ENCODE peak calls at places on chromosomes 6 and 20, in six cellular contexts. O, E, R, W, G and S are unnamed samples.

GRCh38 chr6:141394565-141395051 is 738.1 kb upstream of the GJE1 start:
- DNase-seq in O (no peak), E (no peak), R (peak; percentile 37), W (no peak), G (no peak), S (no peak)

GRCh38 chr6:31915351-31915750 is 12.2 kb upstream of the C2 start:
- DNase-seq in O (no peak), E (no peak), R (no peak), W (no peak), G (no peak), S (no peak)

GRCh38 chr6:64777941-64778785 is 928.9 kb downstream of the EYS start:
- DNase-seq in O (no peak), E (no peak), R (no peak), W (no peak), G (no peak), S (no peak)

GRCh38 chr6:113696960-113697359 is 160.2 kb upstream of the MARCKS start:
- DNase-seq in O (no peak), E (no peak), R (no peak), W (no peak), G (no peak), S (no peak)

GRCh38 chr6:108117427-108118358 is 43.2 kb upstream of the OSTM1 start:
- DNase-seq in O (peak; percentile 20), E (no peak), R (peak; percentile 69), W (no peak), G (peak; percentile 62), S (peak; percentile 57)

GRCh38 chr6:40545954-40546353 is 41.2 kb downstream of the LRFN2 start:
- DNase-seq in O (no peak), E (no peak), R (no peak), W (no peak), G (no peak), S (no peak)

GRCh38 chr20:63308218-63308911 is 15.4 kb downstream of the COL20A1 start:
- DNase-seq in O (peak; percentile 7), E (no peak), R (no peak), W (no peak), G (no peak), S (peak; percentile 72)

GRCh38 chr20:59560588-59561227 is 43.6 kb upstream of the PHACTR3 start:
- DNase-seq in O (no peak), E (no peak), R (no peak), W (peak; percentile 13), G (no peak), S (no peak)

GRCh38 chr6:88982720-88983119 is 19.3 kb upstream of the RNGTT start:
- DNase-seq in O (no peak), E (peak; percentile 71), R (no peak), W (peak; percentile 57), G (no peak), S (no peak)

GRCh38 chr6:52522655-52523054 is 54.2 kb downstream of the TRAM2 start:
- DNase-seq in O (no peak), E (no peak), R (no peak), W (no peak), G (no peak), S (no peak)

GRCh38 chr20:25623225-25623735 is 534 bp downstream of the NANP start:
- DNase-seq in O (peak; percentile 39), E (peak; percentile 69), R (peak; percentile 64), W (peak; percentile 0), G (peak; percentile 68), S (peak; percentile 86)

GRCh38 chr6:113281014-113281810 is 575.9 kb upstream of the MARCKS start:
- DNase-seq in O (no peak), E (no peak), R (no peak), W (no peak), G (no peak), S (no peak)

GRCh38 chr6:11833626-11834592 is 55.3 kb upstream of the ADTRP start:
- DNase-seq in O (no peak), E (no peak), R (peak; percentile 56), W (no peak), G (no peak), S (no peak)

GRCh38 chr20:21510414-21510971 is 3.4 kb downstream of the NKX2-2 start:
- DNase-seq in O (no peak), E (no peak), R (peak; percentile 43), W (no peak), G (no peak), S (peak; percentile 70)

GRCh38 chr20:46963196-46963529 is 68.5 kb downstream of the EYA2 start:
- DNase-seq in O (no peak), E (no peak), R (no peak), W (no peak), G (no peak), S (no peak)

GRCh38 chr20:47456952-47457724 is 44.5 kb upstream of the NCOA3 start:
- DNase-seq in O (no peak), E (no peak), R (no peak), W (no peak), G (no peak), S (no peak)

GRCh38 chr20:4726710-4727391 is 5.1 kb downstream of the PRND start:
- DNase-seq in O (no peak), E (no peak), R (no peak), W (no peak), G (peak; percentile 74), S (no peak)

GRCh38 chr20:52590100-52590499 is 382.1 kb upstream of the TSHZ2 start:
- DNase-seq in O (no peak), E (no peak), R (no peak), W (no peak), G (no peak), S (no peak)

GRCh38 chr6:37127961-37128862 is 41.7 kb upstream of the PIM1 start:
- DNase-seq in O (peak; percentile 42), E (no peak), R (no peak), W (no peak), G (peak; percentile 85), S (no peak)

GRCh38 chr6:108742041-108742440 is 106.2 kb upstream of the ARMC2 start:
- DNase-seq in O (no peak), E (no peak), R (no peak), W (no peak), G (peak; percentile 31), S (no peak)

GRCh38 chr6:153084393-153084792 is 46.7 kb downstream of the RGS17 start:
- DNase-seq in O (no peak), E (no peak), R (no peak), W (no peak), G (no peak), S (no peak)

GRCh38 chr20:9500121-9500911 is 14.1 kb upstream of the LAMP5 start:
- DNase-seq in O (no peak), E (no peak), R (no peak), W (no peak), G (no peak), S (no peak)

GRCh38 chr6:115573866-115574265 is 486.8 kb downstream of the FRK start:
- DNase-seq in O (no peak), E (no peak), R (no peak), W (no peak), G (no peak), S (no peak)

GRCh38 chr6:142933701-142934100 is 11.3 kb downstream of the HIVEP2 start:
- DNase-seq in O (no peak), E (no peak), R (no peak), W (no peak), G (no peak), S (no peak)

GRCh38 chr6:142932788-142933362 is 12.1 kb downstream of the HIVEP2 start:
- DNase-seq in O (no peak), E (no peak), R (no peak), W (no peak), G (no peak), S (no peak)

GRCh38 chr6:142935553-142936517 is 9.1 kb downstream of the HIVEP2 start:
- DNase-seq in O (no peak), E (no peak), R (no peak), W (no peak), G (peak; percentile 74), S (peak; percentile 53)

GRCh38 chr6:142934190-142934589 is 10.8 kb downstream of the HIVEP2 start:
- DNase-seq in O (no peak), E (no peak), R (no peak), W (no peak), G (no peak), S (no peak)

GRCh38 chr6:142934599-142934998 is 10.4 kb downstream of the HIVEP2 start:
- DNase-seq in O (no peak), E (no peak), R (no peak), W (no peak), G (no peak), S (no peak)
- H3K27ac ChIP-seq in O (no peak overlapping the region), E (no peak overlapping the region), R (no peak overlapping the region), W (no peak overlapping the region), G (peak overlapping the region; percentile 3), S (no peak overlapping the region)

GRCh38 chr6:112224088-112224487 is 30.3 kb downstream of the LAMA4 start:
- DNase-seq in O (no peak), E (no peak), R (no peak), W (no peak), G (no peak), S (no peak)

GRCh38 chr6:112228480-112229332 is 25.7 kb downstream of the LAMA4 start:
- DNase-seq in O (no peak), E (no peak), R (no peak), W (no peak), G (no peak), S (no peak)

GRCh38 chr6:112225691-112226090 is 28.7 kb downstream of the LAMA4 start:
- DNase-seq in O (no peak), E (no peak), R (no peak), W (no peak), G (no peak), S (no peak)

GRCh38 chr6:112227992-112228391 is 26.4 kb downstream of the LAMA4 start:
- DNase-seq in O (peak; percentile 31), E (no peak), R (no peak), W (no peak), G (no peak), S (no peak)

GRCh38 chr6:112227411-112227810 is 27.0 kb downstream of the LAMA4 start:
- DNase-seq in O (no peak), E (no peak), R (no peak), W (no peak), G (no peak), S (no peak)
- H3K27ac ChIP-seq in O (peak overlapping the region; percentile 89), E (no peak overlapping the region), R (peak overlapping the region; percentile 49), W (no peak overlapping the region), G (no peak overlapping the region), S (peak overlapping the region; percentile 38)

GRCh38 chr6:106186172-106186571 is 100.0 kb downstream of the PRDM1 start:
- DNase-seq in O (no peak), E (no peak), R (no peak), W (no peak), G (no peak), S (no peak)

GRCh38 chr6:106188104-106188794 is 102.1 kb downstream of the PRDM1 start:
- DNase-seq in O (no peak), E (no peak), R (no peak), W (no peak), G (no peak), S (no peak)

GRCh38 chr6:106187424-106187982 is 101.4 kb downstream of the PRDM1 start:
- DNase-seq in O (no peak), E (no peak), R (no peak), W (no peak), G (no peak), S (no peak)

GRCh38 chr6:106185626-106186025 is 99.5 kb downstream of the PRDM1 start:
- DNase-seq in O (no peak), E (no peak), R (no peak), W (no peak), G (no peak), S (no peak)

GRCh38 chr6:106186714-106187113 is 100.6 kb downstream of the PRDM1 start:
- DNase-seq in O (no peak), E (no peak), R (no peak), W (no peak), G (no peak), S (no peak)
- H3K27ac ChIP-seq in O (no peak overlapping the region), E (no peak overlapping the region), R (no peak overlapping the region), W (no peak overlapping the region), G (no peak overlapping the region), S (no peak overlapping the region)

GRCh38 chr6:26183581-26184408 is 96.6 kb downstream of the HFE start:
- DNase-seq in O (peak; percentile 53), E (no peak), R (peak; percentile 72), W (no peak), G (peak; percentile 79), S (peak; percentile 81)
- H3K27ac ChIP-seq in O (peak overlapping the region; percentile 90), E (peak overlapping the region; percentile 74), R (peak overlapping the region; percentile 77), W (no peak overlapping the region), G (peak overlapping the region; percentile 77), S (peak overlapping the region; percentile 78)